ENCODE peak calls at places on chromosomes 4 and X, in five cellular contexts. O, S, C, Q and R are unnamed samples.

GRCh38 chr4:123659759-123660158 is 263.2 kb downstream of the SPRY1 start:
- DNase-seq in O (no peak), Q (no peak), S (no peak), C (no peak), R (no peak)

GRCh38 chrX:23980063-23980462 is 46.9 kb downstream of the KLHL15 start:
- DNase-seq in C (no peak), O (no peak), S (no peak), Q (no peak), R (peak; percentile 14)

GRCh38 chrX:24023972-24024664 is 2.9 kb downstream of the KLHL15 start:
- DNase-seq in O (no peak), C (no peak), S (no peak), Q (no peak), R (peak; percentile 23)

GRCh38 chr4:7693237-7693608 is 246.4 kb downstream of the AFAP1 start:
- DNase-seq in Q (no peak), O (no peak), C (no peak), S (no peak), R (no peak)

GRCh38 chrX:70970482-70970999 is 39.6 kb upstream of the SLC7A3 start:
- DNase-seq in Q (no peak), S (peak; percentile 17), O (peak; percentile 13), C (peak; percentile 11), R (peak; percentile 16)

GRCh38 chr4:41212221-41213203 is 1.8 kb downstream of the APBB2 start:
- DNase-seq in Q (peak; percentile 70), C (no peak), O (peak; percentile 62), S (peak; percentile 55), R (peak; percentile 64)

GRCh38 chrX:48910926-48911406 is 480 bp downstream of the SLC35A2 start:
- DNase-seq in C (peak; percentile 39), O (no peak), S (no peak), Q (no peak), R (peak; percentile 21)

GRCh38 chr4:123821861-123822260 is 425.3 kb downstream of the SPRY1 start:
- DNase-seq in O (no peak), S (no peak), Q (no peak), C (no peak), R (peak; percentile 48)

GRCh38 chr4:27514711-27515110 is 654.1 kb downstream of the STIM2 start:
- DNase-seq in S (no peak), C (no peak), Q (no peak), O (no peak), R (no peak)

GRCh38 chr4:145058256-145058655 is 39.7 kb downstream of the ANAPC10 start:
- DNase-seq in O (no peak), S (no peak), C (no peak), Q (no peak), R (no peak)

GRCh38 chr4:23006756-23007155 is 314.0 kb downstream of the GBA3 start:
- DNase-seq in C (no peak), S (no peak), O (no peak), Q (no peak), R (peak; percentile 10)

GRCh38 chr4:118920247-118920646 is 31.6 kb downstream of the SYNPO2 start:
- DNase-seq in C (no peak), O (no peak), Q (no peak), S (no peak), R (peak; percentile 71)

GRCh38 chr4:112492321-112492720 is 23.7 kb downstream of the NEUROG2 start:
- DNase-seq in S (no peak), O (no peak), Q (no peak), C (no peak), R (no peak)

GRCh38 chr4:55157559-55158277 is 32.3 kb upstream of the KDR start:
- DNase-seq in C (no peak), S (no peak), Q (no peak), O (no peak), R (no peak)

GRCh38 chr4:120916937-120917336 is 5.6 kb downstream of the PRDM5 start:
- DNase-seq in O (no peak), C (no peak), S (no peak), Q (no peak), R (peak; percentile 31)

GRCh38 chr4:54173281-54173912 is 55.7 kb upstream of the PDGFRA start:
- DNase-seq in Q (no peak), S (no peak), O (no peak), C (no peak), R (no peak)

GRCh38 chr4:156173481-156173880 is 219.8 kb upstream of the CTSO start:
- DNase-seq in S (no peak), O (no peak), Q (no peak), C (no peak), R (no peak)

GRCh38 chr4:39025552-39026085 is 6.6 kb downstream of the TMEM156 start:
- DNase-seq in Q (no peak), S (no peak), O (no peak), C (no peak), R (peak; percentile 63)

GRCh38 chr4:119113033-119113655 is 22.5 kb upstream of the MYOZ2 start:
- DNase-seq in C (no peak), Q (no peak), S (no peak), O (peak; percentile 55), R (peak; percentile 96)

GRCh38 chr4:189202182-189202868 is 738.3 kb upstream of the FRG1 start:
- DNase-seq in C (peak; percentile 38), S (peak; percentile 45), O (peak; percentile 36), Q (no peak), R (peak; percentile 92)

GRCh38 chr4:94934864-94935263 is 177.1 kb downstream of the BMPR1B start:
- DNase-seq in C (no peak), S (no peak), Q (no peak), O (no peak), R (peak; percentile 50)

GRCh38 chrX:53440101-53440500 is 5.9 kb upstream of the HSD17B10 start:
- DNase-seq in Q (no peak), C (no peak), S (no peak), O (no peak), R (no peak)

GRCh38 chrX:71183341-71183740 is 38.7 kb downstream of the NLGN3 start:
- DNase-seq in Q (no peak), O (no peak), C (no peak), S (no peak), R (no peak)

GRCh38 chr4:82346126-82346525 is 27.7 kb downstream of the HNRNPD start:
- DNase-seq in Q (no peak), O (no peak), C (no peak), S (no peak), R (no peak)

GRCh38 chrX:28851871-28852270 is 264.6 kb downstream of the IL1RAPL1 start:
- DNase-seq in Q (no peak), C (no peak), S (no peak), O (no peak), R (no peak)

GRCh38 chrX:28850955-28851354 is 263.7 kb downstream of the IL1RAPL1 start:
- DNase-seq in O (no peak), S (no peak), C (no peak), Q (no peak), R (no peak)

GRCh38 chrX:28843817-28844216 is 256.6 kb downstream of the IL1RAPL1 start:
- DNase-seq in O (no peak), S (no peak), Q (no peak), C (no peak), R (no peak)

GRCh38 chrX:28848707-28849106 is 261.5 kb downstream of the IL1RAPL1 start:
- DNase-seq in O (no peak), S (no peak), C (no peak), Q (no peak), R (no peak)

GRCh38 chrX:28847423-28847822 is 260.2 kb downstream of the IL1RAPL1 start:
- DNase-seq in O (peak; percentile 1), S (no peak), C (no peak), Q (no peak), R (peak; percentile 80)
- TF ChIP-seq RCOR1 in O (no peak), S (no peak), C (no peak), Q (no peak), R (no peak)

DNA sequence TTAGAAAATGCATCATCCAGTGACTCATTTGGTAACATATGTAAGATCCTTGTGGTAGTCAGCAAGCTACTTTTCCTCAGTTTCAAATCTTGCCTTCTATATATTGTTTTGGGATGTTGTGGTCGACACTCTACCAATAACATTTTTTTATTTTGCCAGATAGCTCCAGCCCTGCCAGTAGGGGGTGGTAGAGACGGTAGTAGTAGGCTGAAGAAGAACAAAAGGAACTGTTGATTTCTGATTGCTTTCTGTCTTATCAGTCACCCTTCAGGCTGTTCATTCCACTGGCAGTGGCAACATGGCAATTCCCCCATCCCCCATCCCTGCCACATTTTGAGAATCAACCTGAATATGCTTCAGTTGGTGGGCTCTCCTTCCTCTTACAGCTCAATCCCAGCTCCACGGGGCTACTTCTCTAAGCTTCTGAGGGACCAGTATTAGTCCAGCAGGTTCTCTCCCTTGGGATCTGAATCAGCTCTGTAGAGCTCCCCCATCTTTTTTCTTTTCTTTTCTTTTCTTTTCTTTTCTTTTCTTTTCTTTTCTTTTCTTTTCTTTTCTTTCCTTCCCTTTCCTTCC is 171.5 kb upstream of the VEGFC start:
- DNase-seq in S (no peak), O (no peak), C (no peak), Q (no peak), R (no peak)
- TF ChIP-seq RFX5 in S (no peak), O (no peak), C (no peak), Q (no peak), R (no peak)

GRCh38 chr4:184287697-184288255 is 70.1 kb upstream of the ENPP6 start:
- DNase-seq in C (no peak), S (no peak), Q (no peak), O (no peak), R (peak; percentile 68)
- TF ChIP-seq RCOR1 in C (no peak), S (no peak), Q (no peak), O (no peak), R (no peak)

DNA sequence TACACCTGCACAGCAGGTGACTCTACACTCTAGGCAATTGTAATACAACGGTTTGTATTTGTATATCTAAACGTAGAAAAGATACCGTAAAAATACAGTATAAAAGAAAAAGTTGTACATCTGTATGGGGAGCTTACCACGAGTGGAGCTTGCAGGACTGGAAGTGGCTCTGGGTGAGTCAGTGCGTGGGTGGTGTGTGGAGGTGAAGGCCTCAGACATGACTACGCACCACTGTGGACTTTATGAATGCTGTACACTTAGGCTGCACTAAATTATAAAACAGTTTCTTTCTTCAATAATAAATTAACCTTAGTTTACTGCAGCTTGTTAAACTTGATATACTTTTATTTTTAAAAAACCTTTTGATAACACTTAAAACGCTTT is 85.0 kb upstream of the FAT1 start:
- DNase-seq in C (no peak), S (no peak), O (no peak), Q (no peak), R (peak; percentile 96)
- TF ChIP-seq RFX5 in C (no peak), S (no peak), O (no peak), Q (no peak), R (no peak)

DNA sequence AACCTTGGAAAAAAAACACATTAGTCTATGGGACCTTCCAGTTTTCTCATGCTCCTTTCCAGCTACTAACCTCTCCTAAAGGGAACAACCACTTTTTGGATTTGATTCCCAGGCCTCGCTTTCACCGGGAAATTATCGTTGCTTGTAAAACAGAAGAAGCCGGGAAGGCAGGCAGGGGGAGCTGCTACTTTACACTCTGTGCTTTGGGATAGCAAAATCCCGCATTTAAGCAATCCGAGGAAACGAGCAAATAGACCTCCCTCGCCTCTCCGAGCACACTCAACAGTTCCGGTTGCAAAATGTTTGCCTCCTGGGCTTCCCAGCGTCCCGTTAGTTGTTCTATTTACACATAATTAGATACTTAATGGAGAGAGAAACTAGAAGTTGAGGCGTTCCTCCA is 1.2 kb downstream of the CD38 start:
- DNase-seq in C (no peak), S (peak; percentile 73), Q (no peak), O (peak; percentile 49), R (peak; percentile 53)
- TF ChIP-seq RCOR1 in C (no peak), S (no peak), Q (no peak), O (no peak), R (no peak)

GRCh38 chr4:151426513-151426912 is 17.5 kb downstream of the FHIP1A start:
- DNase-seq in Q (no peak), C (no peak), S (no peak), O (no peak), R (no peak)
- TF ChIP-seq RFX5 in Q (no peak), C (no peak), S (no peak), O (no peak), R (no peak)